ENCODE peak calls at places on chromosome 10, in five cellular contexts. X is dorsolateral prefrontal cortex, T is mammary epithelial cell, B is right atrium auricular region, J is Panc1. C is an unnamed sample. For H3K27me3, the result is how much of the 10 kb centered on the place peaks cover.

GRCh38 chr10:34254596-34254995 is 560.5 kb downstream of the PARD3 start:
- DNase-seq in J (peak), B (no peak), T (peak), X (no peak), C (no peak)

GRCh38 chr10:129932182-129932581 is 31.9 kb downstream of the EBF3 start:
- DNase-seq in X (no peak), T (no peak), J (no peak), B (no peak), C (no peak)

GRCh38 chr10:97575101-97575668 is 2.6 kb downstream of the ANKRD2 start:
- DNase-seq in T (no peak), X (no peak), B (no peak), J (no peak), C (no peak)

GRCh38 chr10:72834183-72834825 is 59.2 kb upstream of the OIT3 start:
- DNase-seq in B (no peak), J (peak), T (peak), X (no peak), C (peak)

GRCh38 chr10:102219370-102219769 is 6.7 kb upstream of the ELOVL3 start:
- DNase-seq in B (no peak), T (no peak), J (no peak), X (no peak), C (no peak)

GRCh38 chr10:47445720-47446119 is 38.2 kb downstream of the ANXA8 start:
- DNase-seq in B (no peak), T (no peak), X (no peak), J (no peak), C (no peak)

GRCh38 chr10:3476186-3476585 is 303.6 kb upstream of the PITRM1 start:
- DNase-seq in X (no peak), J (no peak), T (no peak), B (no peak), C (no peak)

GRCh38 chr10:119644215-119644826 is 6.9 kb upstream of the BAG3 start:
- DNase-seq in T (no peak), J (no peak), X (no peak), B (no peak), C (no peak)

GRCh38 chr10:94194256-94194655 is 168.5 kb downstream of the NOC3L start:
- DNase-seq in B (no peak), T (peak), J (no peak), X (no peak), C (peak)

GRCh38 chr10:118737594-118738302 is 17.0 kb downstream of the CACUL1 start:
- DNase-seq in X (no peak), J (no peak), B (no peak), T (no peak), C (no peak)

GRCh38 chr10:79447911-79448731 is 2.7 kb upstream of the ZCCHC24 start:
- DNase-seq in B (no peak), J (no peak), T (no peak), X (no peak), C (no peak)

GRCh38 chr10:72274730-72275350 is 1.1 kb downstream of the DDIT4 start:
- DNase-seq in T (peak), J (no peak), X (peak), B (peak), C (no peak)

GRCh38 chr10:37534166-37534565 is 323.2 kb downstream of the ZNF248 start:
- DNase-seq in X (no peak), B (no peak), T (no peak), J (no peak), C (no peak)

GRCh38 chr10:63173468-63174227 is 40.5 kb downstream of the NRBF2 start:
- DNase-seq in T (no peak), B (no peak), X (no peak), J (no peak), C (no peak)

GRCh38 chr10:45315508-45315907 is at the start of gene OR13A1:
- DNase-seq in T (no peak), X (no peak), J (no peak), B (no peak), C (no peak)

GRCh38 chr10:62136931-62137330 is 131.7 kb downstream of the RTKN2 start:
- DNase-seq in T (no peak), X (no peak), J (no peak), B (no peak), C (peak)

GRCh38 chr10:117615649-117616048 is 73.1 kb downstream of the EMX2 start:
- DNase-seq in T (no peak), X (no peak), B (no peak), J (no peak), C (no peak)

GRCh38 chr10:55766212-55766611 is 594.8 kb downstream of the ZWINT start:
- DNase-seq in B (no peak), J (no peak), X (no peak), T (no peak), C (no peak)

GRCh38 chr10:97278491-97278989 is 13.9 kb downstream of the ARHGAP19 start:
- DNase-seq in X (no peak), J (peak), T (peak), B (no peak), C (peak)

GRCh38 chr10:75774780-75775490 is 343.5 kb downstream of the LRMDA start:
- DNase-seq in X (no peak), B (no peak), T (no peak), J (no peak), C (no peak)

GRCh38 chr10:127587668-127588395 is 38.7 kb downstream of the NPS start:
- DNase-seq in J (no peak), X (no peak), B (no peak), T (no peak), C (no peak)

GRCh38 chr10:123926401-123927264 is 35.0 kb upstream of the CPXM2 start:
- DNase-seq in B (no peak), J (no peak), T (peak), X (no peak), C (no peak)

GRCh38 chr10:121509776-121510175 is 88.5 kb downstream of the FGFR2 start:
- DNase-seq in X (no peak), B (no peak), J (no peak), T (no peak), C (no peak)

GRCh38 chr10:129955591-129956284 is 8.3 kb downstream of the EBF3 start:
- DNase-seq in T (no peak), B (no peak), J (no peak), X (no peak), C (no peak)

GRCh38 chr10:92756233-92757065 is 66.7 kb downstream of the HHEX start:
- DNase-seq in B (no peak), X (no peak), T (no peak), J (no peak), C (no peak)

GRCh38 chr10:22086730-22087364 is 83.3 kb upstream of the DNAJC1 start:
- DNase-seq in T (peak), X (no peak), J (peak), B (peak), C (peak)

GRCh38 chr10:132606536-132607316 is 69.1 kb downstream of the INPP5A start:
- DNase-seq in J (no peak), X (peak), B (no peak), T (no peak), C (no peak)

GRCh38 chr10:73950569-73950968 is 39.6 kb downstream of the PLAU start:
- DNase-seq in B (no peak), T (no peak), J (no peak), X (no peak), C (no peak)

GRCh38 chr10:34994565-34995142 is 95.5 kb downstream of the CUL2 start:
- DNase-seq in B (no peak), T (peak), J (no peak), X (no peak), C (no peak)

GRCh38 chr10:79941585-79942210 is 7.2 kb downstream of the SFTPD start:
- DNase-seq in X (no peak), T (no peak), B (no peak), J (no peak), C (no peak)

GRCh38 chr10:14652067-14652466 is 122.6 kb downstream of the FAM107B start:
- DNase-seq in B (no peak), T (no peak), J (no peak), X (no peak), C (no peak)

GRCh38 chr10:131730771-131731497 is 169.9 kb upstream of the PPP2R2D start:
- DNase-seq in X (peak), J (no peak), B (no peak), T (no peak), C (no peak)

GRCh38 chr10:80568306-80568705 is 30.6 kb downstream of the SH2D4B start:
- DNase-seq in X (no peak), T (no peak), J (no peak), B (peak), C (no peak)

GRCh38 chr10:119658274-119658673 is 7.1 kb downstream of the BAG3 start:
- DNase-seq in X (no peak), J (no peak), T (peak), B (peak), C (peak)

GRCh38 chr10:58618158-58618676 is 105.5 kb downstream of the BICC1 start:
- DNase-seq in X (no peak), B (no peak), T (no peak), J (no peak), C (no peak)

GRCh38 chr10:96612052-96612830 is 25.4 kb upstream of the TM9SF3 start:
- DNase-seq in B (no peak), T (no peak), X (no peak), J (no peak), C (no peak)

GRCh38 chr10:123563581-123563855 is 102.6 kb upstream of the GPR26 start:
- DNase-seq in T (no peak), J (no peak), B (no peak), X (no peak), C (no peak)

GRCh38 chr10:128763588-128763987 is 637.4 kb upstream of the MKI67 start:
- DNase-seq in J (no peak), B (no peak), T (no peak), X (no peak), C (no peak)

GRCh38 chr10:116026315-116026714 is 246.7 kb downstream of the GFRA1 start:
- DNase-seq in X (no peak), T (no peak), J (no peak), B (no peak), C (no peak)
- TF ChIP-seq CTCF in X (no peak), T (no peak), J (peak), B (no peak), C (no peak)

GRCh38 chr10:101120520-101120883 is 10.6 kb upstream of the TLX1 start:
- DNase-seq in B (no peak), T (no peak), J (no peak), X (no peak), C (no peak)

GRCh38 chr10:101118031-101118430 is 13.1 kb upstream of the TLX1 start:
- DNase-seq in B (no peak), X (no peak), T (no peak), J (no peak), C (no peak)

GRCh38 chr10:101112799-101113594 is 18.1 kb upstream of the TLX1 start:
- DNase-seq in X (no peak), T (no peak), B (no peak), J (no peak), C (no peak)

GRCh38 chr10:101113890-101114403 is 17.2 kb upstream of the TLX1 start:
- DNase-seq in X (no peak), T (no peak), B (no peak), J (no peak), C (no peak)

DNA sequence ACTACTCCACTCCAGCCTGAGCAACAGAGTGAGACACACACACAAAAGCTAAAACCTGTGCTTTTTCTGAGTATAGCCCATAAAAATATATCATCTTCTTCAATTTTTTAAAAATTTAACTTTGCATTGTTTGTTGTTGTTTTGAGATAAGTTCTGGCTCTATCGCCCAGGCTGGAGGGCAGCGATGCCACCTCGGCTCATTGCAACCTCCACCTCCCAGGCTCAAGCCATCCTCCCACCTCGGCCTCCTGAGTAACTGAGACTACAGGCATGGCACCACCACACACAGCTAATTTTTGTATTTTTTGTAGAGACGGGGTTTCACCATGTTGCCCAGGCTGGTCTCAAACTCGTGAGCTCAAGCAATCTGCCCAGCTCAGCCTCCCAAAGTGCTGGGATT is 14.3 kb upstream of the TLX1 start:
- DNase-seq in X (no peak), T (no peak), B (no peak), J (no peak), C (no peak)
- H3K27me3 ChIP-seq in X (half or more), T (under half), B (under half), J (under half), C (under half)

DNA sequence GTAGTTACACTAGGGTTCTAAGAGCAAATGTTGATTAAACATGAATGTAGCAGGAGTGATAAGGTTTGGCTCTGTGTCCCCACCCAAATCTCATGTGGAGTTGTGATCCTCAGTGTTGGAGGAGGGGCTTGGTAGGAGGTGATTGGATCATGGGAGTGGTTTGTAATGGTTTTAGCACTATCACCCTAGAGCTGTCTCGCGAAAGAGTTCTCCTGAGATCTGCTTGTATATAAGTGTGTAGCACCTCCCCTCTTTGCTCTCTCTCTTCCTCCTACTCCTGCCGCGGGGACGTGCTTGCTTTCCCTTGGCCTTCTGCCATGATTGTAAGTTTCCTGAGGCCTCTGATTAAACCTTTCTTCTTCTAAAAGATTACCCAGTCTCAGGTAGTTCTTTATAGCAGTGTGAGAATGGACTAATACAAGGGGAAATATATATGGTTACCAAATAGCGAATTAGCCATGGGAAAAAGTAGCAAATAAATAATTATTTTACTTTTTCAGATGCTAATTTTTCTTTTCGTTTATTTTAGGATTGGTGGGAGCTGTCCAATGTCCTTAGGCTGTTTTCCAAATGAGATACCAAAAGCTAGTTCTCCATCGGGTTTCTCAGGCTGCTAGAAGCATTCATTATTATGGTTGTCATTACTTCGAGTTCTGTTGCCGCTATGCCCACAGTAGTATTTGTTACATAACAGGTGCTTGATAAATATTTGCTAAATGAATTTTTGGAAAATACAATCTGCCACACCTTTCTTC is 58.7 kb downstream of the PTEN start:
- DNase-seq in B (no peak), T (no peak), X (no peak), J (no peak), C (no peak)
- H3K4me3 ChIP-seq in B (no peak), T (no peak), X (no peak), J (no peak), C (no peak)

DNA sequence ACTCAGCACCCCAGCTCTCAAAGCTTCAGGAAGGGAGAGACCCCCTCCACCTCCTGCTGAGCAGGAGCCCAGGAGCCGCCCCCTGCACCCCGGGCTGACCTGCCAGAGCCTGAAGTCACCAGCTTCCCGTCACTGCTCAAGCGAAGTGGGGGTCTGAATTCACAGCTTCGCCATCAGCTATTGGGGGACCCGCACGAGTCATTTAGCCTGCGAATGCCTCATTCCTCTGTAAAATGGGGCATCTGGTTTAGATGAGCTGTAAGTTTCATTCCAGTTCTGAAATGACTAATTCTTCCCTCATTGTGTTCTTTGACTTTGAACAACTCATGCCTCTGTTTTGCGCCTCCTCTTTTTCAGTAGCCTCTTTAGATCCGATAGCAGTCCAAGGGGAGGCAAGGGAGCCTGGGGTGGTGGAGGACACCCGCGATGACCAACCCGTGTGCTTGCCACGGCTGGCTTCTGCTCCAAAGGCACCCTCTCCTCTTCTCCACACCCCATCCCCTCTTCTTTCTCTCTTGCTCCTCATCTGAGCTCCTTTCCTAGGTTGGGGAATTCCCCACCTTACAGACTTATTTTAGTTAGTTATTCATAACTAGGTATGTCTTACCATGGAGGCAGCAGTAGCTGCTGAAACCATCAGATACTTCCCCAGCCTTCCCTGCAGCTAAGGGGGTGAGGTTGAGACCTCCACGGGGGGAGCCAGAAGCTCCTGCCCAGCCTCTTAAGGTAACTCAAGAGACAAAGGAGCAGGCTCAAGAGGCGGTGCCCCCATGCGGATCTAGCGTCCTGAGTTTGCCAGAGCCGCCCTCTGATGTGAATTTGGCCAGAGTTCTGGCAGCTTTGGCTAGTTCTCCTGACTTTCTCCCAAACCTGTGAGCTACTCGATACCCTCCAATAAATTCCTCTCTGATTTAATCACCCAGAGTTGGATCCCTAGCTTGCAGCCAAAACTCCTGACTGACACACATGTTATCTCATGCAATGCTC is 47.7 kb downstream of the RBM17 start:
- DNase-seq in X (no peak), B (no peak), J (no peak), T (peak), C (peak)
- TF ChIP-seq CTCF in X (no peak), B (no peak), J (no peak), T (no peak), C (peak)

GRCh38 chr10:116272497-116273221 is at the start of gene GFRA1:
- DNase-seq in B (no peak), J (no peak), X (no peak), T (no peak), C (no peak)

GRCh38 chr10:116278832-116279231 is 5.8 kb upstream of the GFRA1 start:
- DNase-seq in B (no peak), X (no peak), J (no peak), T (no peak), C (no peak)

GRCh38 chr10:116270691-116271592 is 2.1 kb downstream of the GFRA1 start:
- DNase-seq in X (no peak), J (no peak), T (no peak), B (no peak), C (no peak)

GRCh38 chr10:116271593-116272496 is 1.2 kb downstream of the GFRA1 start:
- DNase-seq in T (no peak), J (no peak), X (no peak), B (no peak), C (no peak)

DNA sequence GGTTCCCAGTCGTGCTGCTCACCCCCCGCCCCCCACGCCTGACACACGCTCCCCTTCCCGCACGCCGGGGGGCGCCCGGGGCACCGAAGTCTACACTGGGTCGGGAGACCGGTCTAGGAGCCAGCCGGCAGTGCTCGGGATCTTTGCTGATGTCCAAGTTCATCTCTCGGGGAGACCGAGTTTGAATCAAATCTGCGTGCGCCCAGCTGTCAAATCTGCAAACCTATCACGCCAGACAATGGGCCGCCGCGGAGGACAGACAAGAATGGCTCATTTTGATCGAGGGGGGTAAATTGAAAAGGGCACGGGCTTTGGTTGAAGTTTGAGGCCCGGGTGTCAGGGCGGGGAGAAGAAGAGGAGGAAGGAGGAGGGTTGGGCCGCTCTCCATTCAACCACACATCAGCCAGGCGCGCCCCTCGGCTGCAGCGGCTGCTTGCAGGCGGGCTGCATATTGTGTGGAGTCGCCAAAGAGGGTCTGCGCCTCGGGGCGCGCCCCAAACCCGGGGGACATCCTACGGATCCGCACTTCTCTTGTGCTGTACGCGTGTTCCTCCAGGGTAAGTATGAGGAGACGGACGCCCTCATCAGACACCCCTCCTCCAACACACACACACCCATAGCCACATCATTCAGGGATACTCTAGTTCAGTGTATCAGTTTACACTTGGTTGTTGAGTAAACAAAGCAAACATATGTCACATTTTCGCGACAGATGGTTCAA is 1.3 kb upstream of the GFRA1 start:
- DNase-seq in T (no peak), J (no peak), B (no peak), X (no peak), C (no peak)
- H3K27me3 ChIP-seq in T (half or more), J (under half), B (under half), X (under half), C (under half)